ENCODE peak calls at places on chromosomes 16 and 17, in six cellular contexts. E is neuronal stem cell, D is H1, L is IMR-90, I is H9, T is mesenchymal stem cell. J is an unnamed sample.

GRCh38 chr16:30977502-30977901 is 7.5 kb upstream of the HSD3B7 start:
- DNase-seq in L (no peak), E (no peak), I (peak; percentile 71), D (no peak), T (no peak), J (peak; percentile 48)

GRCh38 chr17:57939797-57940196 is 15.4 kb downstream of the CUEDC1 start:
- DNase-seq in D (no peak), E (no peak), T (no peak), I (no peak), L (no peak), J (no peak)

GRCh38 chr16:57720142-57720575 is 15.4 kb upstream of the KATNB1 start:
- DNase-seq in L (peak; percentile 50), E (no peak), I (peak; percentile 58), T (peak; percentile 55), D (no peak), J (peak; percentile 57)

GRCh38 chr16:23952128-23953041 is 116.6 kb downstream of the PRKCB start:
- DNase-seq in D (no peak), T (no peak), L (peak; percentile 21), E (peak; percentile 36), I (no peak), J (peak; percentile 36)

GRCh38 chr16:79607587-79607986 is 7.0 kb upstream of the MAF start:
- DNase-seq in E (no peak), I (no peak), L (peak; percentile 16), D (no peak), T (peak; percentile 70), J (peak; percentile 43)

GRCh38 chr16:11142951-11143740 is 112.9 kb downstream of the SOCS1 start:
- DNase-seq in I (no peak), L (no peak), D (no peak), E (no peak), T (no peak), J (peak; percentile 29)

GRCh38 chr17:28958820-28959455 is 7.6 kb upstream of the PHF12 start:
- DNase-seq in D (no peak), I (no peak), E (no peak), T (no peak), L (no peak), J (no peak)

GRCh38 chr17:17666111-17666714 is 15.0 kb upstream of the RAI1 start:
- DNase-seq in I (no peak), L (peak; percentile 82), T (peak; percentile 45), E (no peak), D (no peak), J (no peak)

GRCh38 chr16:457732-458400 is 32.4 kb downstream of the RAB11FIP3 start:
- DNase-seq in E (no peak), I (no peak), L (no peak), D (no peak), T (peak; percentile 39), J (peak; percentile 57)

GRCh38 chr17:29177541-29177870 is 2.7 kb downstream of the MYO18A start:
- DNase-seq in L (no peak), D (no peak), E (no peak), I (no peak), T (no peak), J (no peak)

GRCh38 chr16:65600629-65601028 is 478.8 kb upstream of the CDH11 start:
- DNase-seq in T (no peak), I (no peak), D (no peak), E (no peak), L (peak; percentile 29), J (no peak)

GRCh38 chr17:82858376-82859126 is 18.7 kb upstream of the ZNF750 start:
- DNase-seq in I (no peak), L (no peak), D (no peak), E (no peak), T (no peak), J (peak; percentile 30)

GRCh38 chr17:42895185-42895555 is 5.4 kb upstream of the G6PC1 start:
- DNase-seq in T (peak; percentile 68), E (no peak), D (no peak), I (no peak), L (peak; percentile 90), J (no peak)

GRCh38 chr17:48995871-48996695 is 1.1 kb upstream of the IGF2BP1 start:
- DNase-seq in L (no peak), E (peak; percentile 93), T (peak; percentile 79), D (peak; percentile 89), I (peak; percentile 95), J (peak; percentile 99)

GRCh38 chr17:4003501-4004421 is 39.5 kb upstream of the ATP2A3 start:
- DNase-seq in D (no peak), E (no peak), T (no peak), L (no peak), I (peak; percentile 77), J (peak; percentile 61)

GRCh38 chr16:4057439-4057877 is 58.8 kb downstream of the ADCY9 start:
- DNase-seq in L (no peak), E (no peak), D (no peak), T (no peak), I (no peak), J (no peak)

GRCh38 chr17:77002103-77003045 is 134.2 kb downstream of the MGAT5B start:
- DNase-seq in L (peak; percentile 75), T (peak; percentile 53), E (peak; percentile 71), I (no peak), D (peak; percentile 47), J (peak; percentile 71)

GRCh38 chr16:67169011-67169451 is 1.3 kb upstream of the NOL3 start:
- DNase-seq in I (peak; percentile 77), L (no peak), T (no peak), D (no peak), E (no peak), J (peak; percentile 46)

GRCh38 chr17:74780443-74781238 is 4.5 kb upstream of the NAT9 start:
- DNase-seq in L (no peak), T (peak; percentile 42), I (peak; percentile 78), E (no peak), D (no peak), J (peak; percentile 82)

GRCh38 chr17:7046127-7046724 is 2.3 kb upstream of the SLC16A11 start:
- DNase-seq in L (no peak), I (peak; percentile 81), T (peak; percentile 63), D (no peak), E (no peak), J (peak; percentile 78)

GRCh38 chr17:416293-417206 is 63.9 kb upstream of the RPH3AL start:
- DNase-seq in E (no peak), I (no peak), T (no peak), L (no peak), D (no peak), J (peak; percentile 33)

GRCh38 chr17:76537288-76537577 is 276 bp downstream of the CYGB start:
- DNase-seq in T (no peak), E (no peak), L (peak; percentile 39), D (no peak), I (peak; percentile 69), J (peak; percentile 45)

GRCh38 chr16:75064403-75065148 is 52.0 kb downstream of the LDHD start:
- DNase-seq in E (no peak), I (no peak), T (no peak), L (peak; percentile 39), D (no peak), J (no peak)

GRCh38 chr17:72126575-72127486 is 6.0 kb downstream of the SOX9 start:
- DNase-seq in E (no peak), I (no peak), D (no peak), L (peak; percentile 83), T (peak; percentile 72), J (no peak)

GRCh38 chr17:46818319-46818928 is at the start of gene WNT3:
- DNase-seq in D (no peak), E (no peak), I (peak; percentile 97), L (no peak), T (no peak), J (peak; percentile 97)

GRCh38 chr16:361872-362701 is 8.3 kb downstream of the MRPL28 start:
- DNase-seq in D (peak; percentile 58), I (peak; percentile 87), T (peak; percentile 74), L (peak; percentile 61), E (peak; percentile 63), J (peak; percentile 84)

GRCh38 chr16:3030128-3030871 is 6.4 kb downstream of the BICDL2 start:
- DNase-seq in I (no peak), L (no peak), T (no peak), E (no peak), D (no peak), J (no peak)

GRCh38 chr16:71404364-71404763 is 37.5 kb downstream of the TLE7 start:
- DNase-seq in E (no peak), L (no peak), D (no peak), I (no peak), T (no peak), J (no peak)

GRCh38 chr17:2406903-2407790 is 6.3 kb upstream of the MNT start:
- DNase-seq in D (no peak), L (peak; percentile 92), E (no peak), I (no peak), T (peak; percentile 97), J (no peak)

GRCh38 chr17:81422776-81423697 is 27.8 kb downstream of the BAHCC1 start:
- DNase-seq in D (no peak), T (peak; percentile 98), L (peak; percentile 96), E (no peak), I (peak; percentile 69), J (peak; percentile 83)
- H3K27ac ChIP-seq in D (no peak overlapping the region), T (peak overlapping the region; percentile 88), L (peak overlapping the region; percentile 98), E (peak overlapping the region; percentile 43), I (no peak overlapping the region), J (peak overlapping the region; percentile 53)

GRCh38 chr16:50550035-50550434 is 1.8 kb downstream of the NKD1 start:
- DNase-seq in I (no peak), L (no peak), T (no peak), E (no peak), D (no peak), J (no peak)
- H3K4me1 ChIP-seq in I (no peaks in the 10 kb centered on the region), L (peaks cover 2% of the 10 kb centered on the region), T (peaks cover 16% of the 10 kb centered on the region), E (peaks cover 3% of the 10 kb centered on the region), D (peaks cover 2% of the 10 kb centered on the region), J (peaks cover 9% of the 10 kb centered on the region)

DNA sequence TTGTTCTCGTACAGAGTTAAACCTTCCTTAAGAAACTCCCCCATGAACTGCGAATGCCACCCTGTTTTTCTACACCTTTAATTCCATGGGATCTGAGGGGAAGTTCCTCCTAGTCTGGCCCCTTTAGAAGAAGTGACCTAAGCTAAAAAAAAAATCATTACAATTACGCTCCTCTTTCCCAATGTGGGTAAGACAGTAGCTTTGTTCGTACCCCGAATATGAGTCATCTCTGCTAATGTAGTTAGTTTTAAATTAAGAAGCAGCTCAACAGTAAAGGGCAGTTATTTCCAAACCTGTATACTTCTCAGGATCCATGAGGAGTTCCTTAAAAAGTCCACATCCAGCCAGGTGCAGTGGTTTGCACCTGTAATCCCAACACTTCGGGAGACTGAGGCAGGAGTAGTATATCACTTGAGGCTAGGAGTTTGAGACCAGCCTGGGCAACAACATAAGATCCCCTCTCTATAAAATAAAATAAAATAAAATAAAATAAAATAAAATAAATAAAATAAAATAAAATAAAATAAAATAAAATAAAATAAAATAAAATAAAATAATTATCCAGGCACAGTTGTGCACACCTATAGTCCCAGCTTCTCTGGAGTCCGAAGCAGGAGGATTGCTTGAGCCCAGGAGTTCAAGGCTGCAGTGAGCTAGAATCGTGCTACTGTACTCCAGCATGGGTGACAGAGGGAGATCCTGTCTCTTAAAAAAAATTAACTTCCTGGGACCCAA is 26.1 kb downstream of the RCVRN start:
- DNase-seq in D (no peak), T (peak; percentile 54), E (no peak), L (peak; percentile 12), I (no peak), J (no peak)
- H2AK5ac ChIP-seq in D (no peak overlapping the region), T (peak overlapping the region; percentile 95), E (no peak overlapping the region), L (no peak overlapping the region), I (no peak overlapping the region), J (no peak overlapping the region)

DNA sequence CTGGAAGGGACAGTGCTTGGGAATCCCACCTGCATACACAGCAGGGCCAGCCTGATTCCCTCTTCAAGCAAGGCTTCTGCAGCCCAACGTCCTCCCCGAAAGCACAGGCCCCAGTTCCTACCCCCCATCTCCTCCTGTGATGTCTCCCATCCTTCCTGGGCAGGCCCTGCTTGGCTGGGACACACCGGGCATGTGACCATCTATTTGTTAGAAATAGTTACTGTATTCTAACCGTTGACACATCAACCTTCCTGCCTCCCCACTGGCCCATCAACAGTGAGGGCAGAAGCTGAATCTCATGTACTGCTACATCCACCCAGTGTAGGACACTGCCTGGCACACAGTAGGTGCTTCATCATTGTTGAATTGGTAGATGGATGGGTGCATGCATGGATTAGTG is 10.7 kb downstream of the PRR29 start:
- DNase-seq in E (no peak), L (no peak), I (no peak), T (no peak), D (no peak), J (no peak)
- H3K27ac ChIP-seq in E (no peak overlapping the region), L (no peak overlapping the region), I (no peak overlapping the region), T (no peak overlapping the region), D (no peak overlapping the region), J (no peak overlapping the region)